ENCODE peak calls at places on chromosomes 12 and 14, in seven cellular contexts. V, I, B, Q, A, E and H are unnamed samples.

GRCh38 chr14:77980475-77981321 is 180.8 kb downstream of the ADCK1 start:
- DNase-seq in A (no peak), V (no peak), Q (no peak), I (no peak), E (no peak), B (no peak), H (no peak)

GRCh38 chr14:43579743-43580142 is 927.3 kb downstream of the FSCB start:
- DNase-seq in V (no peak), B (no peak), Q (no peak), I (no peak), E (no peak), A (no peak), H (no peak)

GRCh38 chr12:8156416-8156815 is 399 bp upstream of the ZNF705A start:
- DNase-seq in E (no peak), I (no peak), Q (no peak), B (no peak), V (no peak), A (no peak), H (no peak)

GRCh38 chr14:76551906-76552305 is 176.0 kb downstream of the ESRRB start:
- DNase-seq in A (no peak), Q (no peak), E (no peak), I (no peak), B (no peak), V (no peak), H (peak)

GRCh38 chr12:124774462-124775167 is 89.0 kb downstream of the SCARB1 start:
- DNase-seq in B (peak), V (no peak), Q (no peak), E (peak), A (peak), I (peak), H (peak)

GRCh38 chr12:120846721-120847120 is 57.4 kb downstream of the SPPL3 start:
- DNase-seq in V (no peak), I (peak), B (peak), Q (no peak), E (no peak), A (no peak), H (no peak)

GRCh38 chr14:96805906-96806305 is 8.7 kb downstream of the VRK1 start:
- DNase-seq in B (peak), E (no peak), A (no peak), V (no peak), Q (no peak), I (no peak), H (no peak)

GRCh38 chr12:113422030-113422900 is at the start of gene SDSL:
- DNase-seq in V (no peak), E (peak), I (peak), Q (no peak), A (peak), B (peak), H (peak)

GRCh38 chr12:121748571-121749265 is 36.2 kb downstream of the TMEM120B start:
- DNase-seq in A (peak), V (no peak), E (no peak), I (peak), Q (no peak), B (peak), H (no peak)

GRCh38 chr14:60151715-60152114 is 13.5 kb downstream of the DHRS7 start:
- DNase-seq in E (no peak), Q (peak), I (peak), A (peak), V (peak), B (peak), H (peak)

GRCh38 chr12:120199025-120199424 is 1.9 kb downstream of the RPLP0 start:
- DNase-seq in Q (no peak), I (no peak), A (no peak), E (no peak), V (no peak), B (no peak), H (no peak)

GRCh38 chr12:38424436-38424835 is 107.9 kb downstream of the ALG10B start:
- DNase-seq in E (no peak), B (no peak), Q (no peak), V (no peak), I (no peak), A (no peak), H (no peak)

GRCh38 chr14:25180221-25180620 is 130.3 kb upstream of the STXBP6 start:
- DNase-seq in A (no peak), B (no peak), I (no peak), V (no peak), E (no peak), Q (no peak), H (no peak)

GRCh38 chr14:23361320-23361719 is 3.7 kb downstream of the EFS start:
- DNase-seq in V (no peak), E (no peak), A (peak), Q (no peak), B (no peak), I (no peak), H (peak)

GRCh38 chr12:100043657-100044056 is 58.9 kb upstream of the ANKS1B start:
- DNase-seq in B (no peak), I (no peak), E (no peak), A (no peak), Q (no peak), V (no peak), H (no peak)

GRCh38 chr12:18383203-18383602 is 121.9 kb downstream of the PIK3C2G start:
- DNase-seq in B (peak), E (no peak), Q (no peak), V (no peak), A (peak), I (peak), H (no peak)

GRCh38 chr12:49974231-49974675 is 1.5 kb downstream of the AQP6 start:
- DNase-seq in A (peak), E (no peak), Q (no peak), V (no peak), B (no peak), I (peak), H (no peak)

GRCh38 chr12:77010637-77011548 is 54.5 kb downstream of the E2F7 start:
- DNase-seq in E (peak), A (peak), I (peak), Q (peak), V (peak), B (peak), H (peak)

GRCh38 chr12:81759215-81759991 is at the start of gene PPFIA2:
- DNase-seq in A (peak), V (no peak), Q (no peak), E (no peak), B (peak), I (peak), H (no peak)

GRCh38 chr14:70905316-70905715 is 1.9 kb upstream of the PCNX1 start:
- DNase-seq in I (peak), A (no peak), V (no peak), B (no peak), Q (no peak), E (no peak), H (no peak)

GRCh38 chr12:62075860-62076259 is 184.3 kb upstream of the USP15 start:
- DNase-seq in V (no peak), E (no peak), Q (no peak), A (no peak), B (no peak), I (no peak), H (no peak)

GRCh38 chr12:47080725-47081502 is 1.2 kb upstream of the AMIGO2 start:
- DNase-seq in I (peak), A (peak), B (peak), Q (peak), V (peak), E (peak), H (no peak)

GRCh38 chr12:40336573-40337199 is 111.9 kb downstream of the LRRK2 start:
- DNase-seq in I (peak), E (no peak), V (no peak), A (peak), B (no peak), Q (no peak), H (peak)

GRCh38 chr12:459430-460258 is at the start of gene B4GALNT3:
- DNase-seq in A (no peak), B (peak), I (peak), Q (peak), V (peak), E (peak), H (peak)